ENCODE peak calls at places on chromosomes 12 and 14, in ten cellular contexts. V is left ventricle myocardium inferior, T is AG09319, N is H9, L is fibroblast of mammary gland, C is adrenal gland, H is cardiac fibroblast, K is lung, B is Peyer's patch, O is cardiac muscle cell. Q is an unnamed sample.

GRCh38 chr12:12901158-12901791 is 9.9 kb downstream of the GPRC5A start:
- DNase-seq in V (no peak), T (no peak), N (no peak), L (peak; percentile 99), C (peak; percentile 89), H (peak; percentile 98), K (no peak), B (no peak), O (peak; percentile 91), Q (peak; percentile 37)

GRCh38 chr14:90580381-90581335 is 183.8 kb downstream of the CALM1 start:
- DNase-seq in V (no peak), T (no peak), N (no peak), L (no peak), C (no peak), H (no peak), K (no peak), B (no peak), O (no peak), Q (no peak)

GRCh38 chr12:27284751-27285150 is 40.7 kb downstream of the STK38L start:
- DNase-seq in V (no peak), T (no peak), N (no peak), L (peak; percentile 89), C (no peak), H (peak; percentile 96), K (no peak), B (no peak), O (peak; percentile 73), Q (no peak)

GRCh38 chr14:50941151-50941550 is 3.1 kb downstream of the PYGL start:
- DNase-seq in V (no peak), T (no peak), N (no peak), L (no peak), C (no peak), H (no peak), K (no peak), B (no peak), O (peak; percentile 48), Q (no peak)

GRCh38 chr12:64611430-64612286 is 1.4 kb downstream of the RASSF3 start:
- DNase-seq in V (peak; percentile 41), T (no peak), N (no peak), L (peak; percentile 28), C (peak; percentile 52), H (peak; percentile 44), K (peak; percentile 43), B (peak; percentile 42), O (peak; percentile 33), Q (no peak)

GRCh38 chr12:32756476-32757158 is 920 bp upstream of the YARS2 start:
- DNase-seq in V (no peak), T (no peak), N (no peak), L (peak; percentile 6), C (no peak), H (no peak), K (no peak), B (no peak), O (no peak), Q (no peak)

GRCh38 chr12:114702462-114702861 is 18.5 kb upstream of the TBX3 start:
- DNase-seq in V (no peak), T (no peak), N (no peak), L (no peak), C (no peak), H (no peak), K (no peak), B (no peak), O (no peak), Q (no peak)

GRCh38 chr14:95507701-95508103 is 8.7 kb downstream of the SYNE3 start:
- DNase-seq in V (no peak), T (no peak), N (no peak), L (peak; percentile 81), C (peak; percentile 78), H (peak; percentile 68), K (no peak), B (no peak), O (peak; percentile 74), Q (no peak)

GRCh38 chr14:49456589-49456988 is 129.6 kb downstream of the RPS29 start:
- DNase-seq in V (no peak), T (no peak), N (no peak), L (no peak), C (no peak), H (no peak), K (no peak), B (no peak), O (no peak), Q (no peak)
- TF ChIP-seq CTCF in V (no peak), T (no peak), N (no peak), L (no peak), C (no peak), H (no peak), K (no peak), B (no peak), O (no peak), Q (no peak)

DNA sequence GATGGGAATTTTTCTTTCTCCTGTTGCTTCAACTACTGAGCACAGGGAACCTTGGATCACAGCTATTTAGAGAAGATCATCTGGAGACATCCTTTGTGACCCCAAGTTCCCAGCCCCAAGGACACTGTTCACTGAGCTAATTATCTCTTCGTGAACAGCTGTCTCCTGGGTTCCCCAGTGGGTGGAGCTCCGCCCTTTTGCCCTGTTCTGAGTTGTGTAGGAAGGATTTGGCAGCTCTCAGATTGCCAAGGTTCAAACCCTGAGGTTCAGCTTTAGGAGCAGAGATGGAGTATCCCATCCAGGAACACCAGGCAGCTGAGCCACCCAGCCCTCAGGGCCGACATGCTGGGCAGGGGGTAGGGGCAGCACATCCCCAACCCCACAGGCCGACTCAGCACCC is 32.0 kb downstream of the NGB start:
- DNase-seq in V (no peak), T (no peak), N (no peak), L (no peak), C (no peak), H (no peak), K (no peak), B (no peak), O (no peak), Q (no peak)
- TF ChIP-seq CTCF in V (no peak), T (no peak), N (no peak), L (no peak), C (no peak), H (no peak), K (no peak), B (no peak), O (no peak), Q (no peak)

GRCh38 chr12:55715169-55715764 is 579 bp upstream of the BLOC1S1 start:
- DNase-seq in V (no peak), T (no peak), N (no peak), L (no peak), C (no peak), H (no peak), K (no peak), B (no peak), O (no peak), Q (no peak)

GRCh38 chr12:55716582-55717396 is 943 bp downstream of the BLOC1S1 start:
- DNase-seq in V (no peak), T (no peak), N (no peak), L (peak; percentile 77), C (no peak), H (peak; percentile 40), K (no peak), B (no peak), O (no peak), Q (no peak)

GRCh38 chr12:55717397-55718007 is 1.7 kb downstream of the BLOC1S1 start:
- DNase-seq in V (no peak), T (no peak), N (no peak), L (peak; percentile 94), C (no peak), H (peak; percentile 75), K (no peak), B (no peak), O (no peak), Q (no peak)

GRCh38 chr12:55718020-55718419 is 2.2 kb upstream of the RDH5 start:
- DNase-seq in V (no peak), T (no peak), N (peak; percentile 72), L (no peak), C (no peak), H (peak; percentile 15), K (no peak), B (no peak), O (peak; percentile 47), Q (no peak)

DNA sequence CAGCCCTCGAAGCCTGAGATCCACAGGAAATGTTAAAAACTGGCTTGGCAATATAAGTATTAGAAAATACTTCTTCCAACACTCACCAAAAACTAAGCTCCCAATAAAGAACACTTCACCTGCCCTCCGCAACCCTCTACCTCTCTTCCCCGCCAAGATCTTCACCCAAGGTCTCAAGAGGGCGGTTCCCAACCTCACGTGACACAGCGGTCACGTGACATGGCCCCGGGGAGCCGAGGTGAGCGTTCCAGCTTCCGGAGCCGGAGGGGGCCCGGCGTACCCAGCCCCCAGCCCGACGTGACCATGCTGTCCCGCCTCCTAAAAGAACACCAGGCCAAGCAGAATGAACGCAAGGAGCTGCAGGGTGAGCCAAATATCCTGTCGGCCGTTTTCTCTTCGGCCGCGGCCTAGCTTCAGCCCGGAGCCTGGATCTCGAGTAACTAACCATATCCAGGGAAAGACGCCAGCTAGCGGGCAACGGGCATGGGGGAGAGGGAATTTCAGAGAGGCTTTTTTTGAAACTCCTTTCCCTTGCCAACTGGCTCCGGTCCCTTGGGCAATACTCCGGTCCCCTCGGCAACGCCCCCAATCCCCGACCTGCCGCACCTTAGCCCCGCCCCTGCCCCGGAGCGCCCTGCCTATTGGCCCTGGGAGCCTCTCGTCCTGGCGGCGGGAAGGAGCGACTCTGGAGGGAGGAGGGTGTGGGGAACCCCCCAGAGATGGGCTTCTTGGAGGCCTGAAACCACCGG is at the start of gene BLOC1S1:
- DNase-seq in V (peak; percentile 91), T (peak; percentile 90), N (peak; percentile 96), L (peak; percentile 94), C (peak; percentile 96), H (peak; percentile 91), K (peak; percentile 94), B (peak; percentile 96), O (peak; percentile 94), Q (peak; percentile 96)
- TF ChIP-seq CTCF in V (no peak), T (no peak), N (no peak), L (no peak), C (no peak), H (no peak), K (no peak), B (no peak), O (no peak), Q (no peak)

DNA sequence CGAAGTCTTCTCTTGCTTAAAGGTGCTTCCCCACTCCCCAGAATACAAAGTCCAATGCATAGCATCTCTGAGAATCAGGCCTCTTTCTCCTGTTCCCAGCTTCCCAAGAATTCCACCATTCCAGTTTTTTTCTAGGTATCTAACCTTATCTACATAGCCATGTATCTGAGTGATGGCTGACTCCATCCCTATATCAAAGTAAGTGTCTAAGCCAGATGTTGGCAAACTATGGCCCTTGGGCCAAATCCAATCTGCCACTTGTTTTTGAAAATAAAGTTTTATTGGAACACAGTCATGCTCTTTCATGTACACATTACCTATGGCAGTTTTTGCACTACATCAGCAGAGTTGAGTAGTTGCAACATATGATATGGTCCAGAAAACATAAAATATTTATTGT is 129.6 kb downstream of the LLPH start:
- DNase-seq in V (no peak), T (no peak), N (no peak), L (no peak), C (no peak), H (no peak), K (no peak), B (no peak), O (no peak), Q (no peak)
- TF ChIP-seq CTCF in V (no peak), T (no peak), N (no peak), L (no peak), C (no peak), H (no peak), K (no peak), B (no peak), O (no peak), Q (no peak)

GRCh38 chr12:111033281-111034147 is 113.1 kb upstream of the MYL2 start:
- DNase-seq in V (no peak), T (no peak), N (peak; percentile 71), L (no peak), C (no peak), H (no peak), K (no peak), B (no peak), O (no peak), Q (no peak)
- TF ChIP-seq CTCF in V (peak; percentile 21), T (no peak), N (peak; percentile 91), L (no peak), C (no peak), H (peak; percentile 9), K (no peak), B (no peak), O (no peak), Q (peak; percentile 50)

Q was measured in D721Med.